ENCODE peak calls at places on chromosomes 4 and X, in four cellular contexts. J is HepG2, M is K562, Q is GM12878. F is an unnamed sample.

GRCh38 chrX:64093761-64094160 is 111.7 kb downstream of the AMER1 start:
- DNase-seq in J (no peak), M (peak), Q (no peak), F (peak)

GRCh38 chr4:163404570-163404969 is 60.9 kb downstream of the NPY5R start:
- DNase-seq in J (peak), M (no peak), Q (no peak), F (no peak)

GRCh38 chrX:153336128-153336894 is 2.4 kb downstream of the ZNF275 start:
- DNase-seq in J (no peak), M (no peak), Q (no peak), F (no peak)

GRCh38 chrX:3263681-3264126 is 82.7 kb downstream of the MXRA5 start:
- DNase-seq in J (no peak), M (no peak), Q (no peak), F (no peak)

GRCh38 chr4:155900402-155900801 is 3.1 kb upstream of the TDO2 start:
- DNase-seq in J (no peak), M (no peak), Q (no peak), F (no peak)

GRCh38 chr4:16176621-16177020 is 49.6 kb downstream of the TAPT1 start:
- DNase-seq in J (no peak), M (no peak), Q (no peak), F (no peak)

GRCh38 chrX:43328358-43328946 is 327.6 kb upstream of the MAOA start:
- DNase-seq in J (no peak), M (peak), Q (no peak), F (no peak)

GRCh38 chr4:74217365-74217764 is 59.4 kb downstream of the MTHFD2L start:
- DNase-seq in J (no peak), M (peak), Q (no peak), F (no peak)

GRCh38 chr4:78610546-78611214 is 59.1 kb downstream of the ANXA3 start:
- DNase-seq in J (no peak), M (peak), Q (no peak), F (no peak)

GRCh38 chr4:61437923-61438322 is 237.8 kb downstream of the ADGRL3 start:
- DNase-seq in J (no peak), M (no peak), Q (no peak), F (no peak)

GRCh38 chr4:185257694-185258093 is 48.3 kb downstream of the SNX25 start:
- DNase-seq in J (no peak), M (no peak), Q (no peak), F (no peak)

GRCh38 chr4:2042207-2042946 is 16.8 kb upstream of the NAT8L start:
- DNase-seq in J (no peak), M (peak), Q (no peak), F (no peak)

GRCh38 chrX:16999275-16999674 is 52.8 kb downstream of the REPS2 start:
- DNase-seq in J (no peak), M (no peak), Q (no peak), F (no peak)

GRCh38 chrX:41100200-41100599 is 15.0 kb downstream of the USP9X start:
- DNase-seq in J (no peak), M (no peak), Q (no peak), F (no peak)

GRCh38 chr4:80498725-80499124 is 163.2 kb downstream of the CFAP299 start:
- DNase-seq in J (no peak), M (no peak), Q (no peak), F (no peak)

GRCh38 chr4:80495847-80496246 is 160.3 kb downstream of the CFAP299 start:
- DNase-seq in J (no peak), M (no peak), Q (no peak), F (no peak)

DNA sequence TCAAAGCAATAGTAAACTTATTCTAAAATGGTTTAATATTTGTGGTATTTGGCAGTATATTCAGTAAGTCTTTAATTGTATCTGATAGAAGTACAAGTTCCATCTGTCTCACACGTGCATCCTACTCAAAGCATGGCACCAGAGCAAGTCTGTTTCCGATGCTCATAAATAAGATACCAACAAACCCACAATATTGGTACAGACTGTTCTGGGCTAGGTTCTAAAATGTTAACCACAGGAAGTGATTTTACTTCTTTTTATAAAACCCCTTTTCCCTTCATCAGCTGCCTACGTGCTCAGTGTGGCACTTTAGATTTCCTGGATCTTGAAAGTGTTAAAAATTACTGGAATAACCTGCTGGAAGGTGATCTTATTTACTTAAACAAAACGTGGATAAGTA is 165.1 kb downstream of the CFAP299 start:
- DNase-seq in J (no peak), M (no peak), Q (no peak), F (no peak)
- TF ChIP-seq ATF3 in J (no peak), M (no peak), Q (no peak), F (no peak)

GRCh38 chr4:26108024-26108423 is 194.0 kb downstream of the SMIM20 start:
- DNase-seq in J (no peak), M (no peak), Q (no peak), F (no peak)
- TF ChIP-seq CTCF in J (no peak), M (peak), Q (no peak), F (no peak)

DNA sequence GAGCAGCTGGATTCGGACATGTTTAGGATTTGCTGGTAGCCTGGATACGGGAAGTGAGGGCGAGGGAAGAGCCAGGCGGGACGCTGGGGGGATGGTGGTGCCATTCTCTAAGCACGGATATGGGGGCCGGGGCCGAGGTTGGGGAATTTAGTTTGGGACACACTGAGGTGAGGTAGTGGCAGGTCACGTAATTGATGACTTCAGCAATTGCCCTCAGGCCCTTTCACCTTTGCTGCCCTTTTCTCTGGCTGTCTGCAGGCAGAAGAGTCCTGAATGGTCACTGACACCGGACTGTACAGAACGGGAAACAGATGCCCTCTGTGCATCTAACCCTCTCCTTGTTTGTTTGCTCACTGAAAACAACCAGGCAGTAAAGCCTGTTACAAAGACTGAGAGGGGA is 16.9 kb upstream of the HMGB3 start:
- DNase-seq in J (no peak), M (no peak), Q (no peak), F (no peak)
- TF ChIP-seq ATF3 in J (no peak), M (no peak), Q (no peak), F (no peak)

DNA sequence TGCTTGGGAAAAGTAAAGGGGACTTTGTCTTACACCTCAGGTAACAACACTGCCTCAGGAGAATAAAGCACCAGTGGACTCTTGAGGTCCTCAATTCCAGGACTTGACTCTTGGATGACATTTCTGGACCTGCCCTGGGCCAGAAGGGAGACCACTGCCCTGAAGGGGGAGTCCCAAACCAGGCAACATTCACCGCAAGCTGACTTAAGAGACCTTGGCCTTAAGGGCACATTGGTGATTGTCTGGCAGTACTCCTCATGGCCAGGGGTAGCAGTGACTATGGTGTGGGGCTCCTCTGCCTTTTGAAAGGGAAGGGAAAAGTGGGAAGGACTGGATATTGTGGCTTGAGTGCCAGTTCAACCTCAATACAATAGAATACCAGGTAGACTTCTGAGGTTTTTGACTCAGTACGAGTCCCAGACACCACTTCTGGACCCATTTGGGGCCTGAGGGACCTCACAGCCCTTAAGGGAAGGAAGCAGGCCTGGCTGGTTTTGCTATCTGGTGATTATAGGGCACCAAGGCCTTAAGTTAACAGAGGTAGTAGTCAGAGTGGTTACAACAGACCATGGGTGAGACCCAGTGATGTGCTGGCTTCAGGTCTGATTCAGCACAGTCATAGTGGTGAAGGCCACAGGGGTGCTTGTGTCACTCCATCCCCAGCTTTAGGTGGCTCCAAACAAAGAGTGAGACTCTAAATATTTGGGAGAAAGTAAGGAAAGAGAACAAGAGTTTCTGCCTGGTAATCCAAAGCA is 121.2 kb upstream of the TET2 start:
- DNase-seq in J (no peak), M (no peak), Q (no peak), F (peak)
- TF ChIP-seq CTCF in J (no peak), M (no peak), Q (no peak), F (no peak)

GRCh38 chr4:89001647-89002518 is 55.1 kb downstream of the FAM13A start:
- DNase-seq in J (no peak), M (no peak), Q (no peak), F (no peak)

GRCh38 chr4:89009107-89009506 is 47.9 kb downstream of the FAM13A start:
- DNase-seq in J (peak), M (no peak), Q (no peak), F (no peak)

GRCh38 chr4:89007338-89007737 is 49.6 kb downstream of the FAM13A start:
- DNase-seq in J (no peak), M (no peak), Q (no peak), F (no peak)

GRCh38 chr4:89009653-89010369 is 47.2 kb downstream of the FAM13A start:
- DNase-seq in J (no peak), M (peak), Q (no peak), F (no peak)

DNA sequence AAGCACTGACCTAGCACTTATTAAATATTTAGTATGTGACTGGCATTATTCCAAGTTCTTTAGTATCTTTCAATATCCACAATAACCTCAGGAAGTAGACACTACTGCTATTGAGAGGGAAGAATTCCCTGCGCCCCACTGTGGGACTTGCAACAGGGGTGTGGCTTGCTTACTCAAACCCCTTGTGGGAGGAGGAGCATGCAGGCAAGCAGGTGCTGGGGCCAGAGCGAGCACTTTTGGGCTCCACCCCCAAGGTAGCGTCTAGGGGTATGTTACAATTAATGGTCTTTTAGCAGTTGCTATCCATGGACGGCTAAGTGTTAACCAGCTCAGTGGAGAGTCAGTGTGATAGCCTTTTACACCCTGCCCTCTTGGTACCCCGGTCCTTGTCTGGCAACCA is 50.7 kb downstream of the FAM13A start:
- DNase-seq in J (no peak), M (no peak), Q (no peak), F (no peak)
- TF ChIP-seq ATF3 in J (no peak), M (no peak), Q (no peak), F (no peak)

GRCh38 chr4:122827258-122827887 is 742 bp downstream of the FGF2 start:
- DNase-seq in J (no peak), M (peak), Q (peak), F (peak)

GRCh38 chr4:122830392-122831095 is 3.9 kb downstream of the FGF2 start:
- DNase-seq in J (no peak), M (no peak), Q (no peak), F (no peak)

GRCh38 chr4:122826596-122827257 is at the start of gene FGF2:
- DNase-seq in J (no peak), M (peak), Q (no peak), F (peak)

GRCh38 chr4:122826000-122826595 is 533 bp upstream of the FGF2 start:
- DNase-seq in J (no peak), M (no peak), Q (no peak), F (no peak)

DNA sequence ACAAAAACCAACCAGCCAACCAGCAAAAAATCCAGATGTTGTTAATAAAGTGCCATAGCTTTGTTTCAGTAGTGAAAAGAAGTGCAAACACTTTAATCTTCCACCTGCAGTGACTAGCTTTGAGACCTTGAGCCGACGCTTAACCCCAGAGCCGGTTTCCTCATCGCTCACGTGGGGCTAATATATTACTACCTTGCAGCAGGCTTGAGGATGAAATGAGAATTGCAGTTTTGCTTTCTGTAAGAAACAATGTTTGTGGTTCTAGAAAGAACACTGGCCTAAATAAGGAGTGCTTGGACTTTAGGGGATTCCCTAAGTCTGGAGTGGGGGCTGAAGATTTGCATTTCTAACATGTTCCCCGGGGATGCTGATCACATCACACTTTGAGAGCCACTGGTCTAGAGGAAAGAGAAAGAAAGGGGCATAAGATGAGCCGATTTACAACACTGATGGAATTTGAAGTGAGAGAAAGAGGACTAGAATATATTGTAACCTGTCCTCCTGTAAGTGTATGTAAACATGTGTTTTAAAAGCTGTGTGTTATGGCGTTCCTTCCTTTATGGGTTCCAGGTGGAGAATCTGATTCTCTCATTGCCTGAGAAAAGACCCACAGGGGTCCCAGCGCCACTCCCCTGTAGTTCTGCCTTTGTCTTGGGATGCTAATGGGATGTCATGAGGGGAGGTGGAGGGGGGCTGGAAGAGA is 1.4 kb downstream of the FGF2 start:
- DNase-seq in J (peak), M (peak), Q (peak), F (peak)
- TF ChIP-seq CTCF in J (no peak), M (no peak), Q (peak), F (no peak)

GRCh38 chr4:25884040-25884788 is 21.4 kb upstream of the SEL1L3 start:
- DNase-seq in J (no peak), M (no peak), Q (no peak), F (no peak)
- TF ChIP-seq ATF3 in J (no peak), M (no peak), Q (no peak), F (no peak)

DNA sequence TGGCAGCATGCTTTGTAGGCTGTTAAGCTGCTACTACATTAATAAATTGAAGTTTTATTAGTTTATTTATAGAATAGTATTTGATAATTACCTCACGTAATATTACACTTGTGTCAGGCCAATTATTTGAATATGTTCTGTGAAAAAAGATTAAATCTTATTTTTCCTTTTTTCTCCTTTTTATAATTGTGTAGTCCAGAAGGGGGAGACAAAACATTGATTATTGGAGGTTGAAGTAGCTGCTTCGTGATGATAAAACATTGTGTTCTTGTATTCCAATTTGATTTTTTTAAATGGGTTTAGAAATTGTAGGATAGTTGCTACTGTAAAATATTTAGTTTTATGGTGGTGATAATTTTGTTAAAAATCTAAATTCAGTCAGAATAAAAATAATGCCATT is 85.7 kb downstream of the DIAPH2 start:
- DNase-seq in J (peak), M (peak), Q (no peak), F (no peak)
- TF ChIP-seq CTCF in J (peak), M (peak), Q (peak), F (no peak)

GRCh38 chr4:6302869-6303268 is 33.2 kb downstream of the WFS1 start:
- DNase-seq in J (no peak), M (no peak), Q (no peak), F (no peak)
- TF ChIP-seq ATF3 in J (no peak), M (no peak), Q (no peak), F (no peak)

DNA sequence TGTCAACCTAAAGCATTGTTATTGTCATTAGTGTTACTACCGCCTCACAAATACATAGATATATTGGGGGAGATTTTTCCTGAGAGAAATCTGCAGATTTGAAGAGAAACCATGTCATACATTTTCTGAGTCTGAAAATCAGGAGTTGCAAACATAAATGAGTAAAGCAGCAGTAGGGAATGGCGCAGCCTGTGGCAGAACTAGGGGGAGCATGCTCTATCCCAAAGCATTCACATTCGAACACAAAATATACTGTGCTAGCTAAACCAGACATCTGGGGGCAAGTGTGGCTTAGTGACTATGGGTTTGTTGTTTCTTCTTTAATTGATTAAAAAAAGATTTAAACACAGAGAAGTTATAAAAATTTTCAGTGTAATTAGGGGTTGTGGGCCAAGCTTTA is 83.2 kb downstream of the CPE start:
- DNase-seq in J (no peak), M (no peak), Q (no peak), F (no peak)
- TF ChIP-seq CTCF in J (no peak), M (no peak), Q (no peak), F (no peak)

F was measured in WTC11.